ENCODE peak calls at places on chromosomes 4 and X, in six cellular contexts. One of them, this sample, is unnamed.

GRCh38 chrX:48989483-48989882 is 12.6 kb downstream of the GRIPAP1 start:
- DNase-seq in HT1080: no peak
- DNase-seq in progenitor cell of endocrine pancreas: no peak
- DNase-seq in GM10248: no peak
- DNase-seq in fibroblast of mammary gland: no peak
- DNase-seq in psoas muscle: no peak
- DNase-seq in this sample: no peak

GRCh38 chrX:16807976-16808542 is 21.8 kb downstream of the TXLNG start:
- DNase-seq in HT1080: peak; percentile 13
- DNase-seq in progenitor cell of endocrine pancreas: no peak
- DNase-seq in GM10248: no peak
- DNase-seq in fibroblast of mammary gland: peak; percentile 80
- DNase-seq in psoas muscle: no peak
- DNase-seq in this sample: peak; percentile 62

GRCh38 chr4:145720656-145721055 is 40.7 kb downstream of the C4orf51 start:
- DNase-seq in HT1080: no peak
- DNase-seq in progenitor cell of endocrine pancreas: no peak
- DNase-seq in GM10248: no peak
- DNase-seq in fibroblast of mammary gland: no peak
- DNase-seq in psoas muscle: no peak
- DNase-seq in this sample: no peak

GRCh38 chr4:8870647-8871416 is 807 bp downstream of the HMX1 start:
- DNase-seq in HT1080: no peak
- DNase-seq in progenitor cell of endocrine pancreas: no peak
- DNase-seq in GM10248: no peak
- DNase-seq in fibroblast of mammary gland: no peak
- DNase-seq in psoas muscle: no peak
- DNase-seq in this sample: no peak

GRCh38 chr4:182917182-182918043 is at the start of gene DCTD:
- DNase-seq in HT1080: peak; percentile 34
- DNase-seq in progenitor cell of endocrine pancreas: peak; percentile 69
- DNase-seq in GM10248: peak; percentile 85
- DNase-seq in fibroblast of mammary gland: peak; percentile 51
- DNase-seq in psoas muscle: peak; percentile 84
- DNase-seq in this sample: peak; percentile 69

GRCh38 chr4:4456351-4456750 is 69.4 kb downstream of the NSG1 start:
- DNase-seq in HT1080: peak; percentile 55
- DNase-seq in progenitor cell of endocrine pancreas: no peak
- DNase-seq in GM10248: no peak
- DNase-seq in fibroblast of mammary gland: no peak
- DNase-seq in psoas muscle: no peak
- DNase-seq in this sample: peak; percentile 72

GRCh38 chr4:83356899-83357661 is 22.4 kb upstream of the HPSE start:
- DNase-seq in HT1080: peak; percentile 91
- DNase-seq in progenitor cell of endocrine pancreas: no peak
- DNase-seq in GM10248: no peak
- DNase-seq in fibroblast of mammary gland: peak; percentile 94
- DNase-seq in psoas muscle: no peak
- DNase-seq in this sample: peak; percentile 86

GRCh38 chrX:23373129-23373804 is 38.6 kb downstream of the PTCHD1 start:
- DNase-seq in HT1080: peak; percentile 82
- DNase-seq in progenitor cell of endocrine pancreas: no peak
- DNase-seq in GM10248: no peak
- DNase-seq in fibroblast of mammary gland: peak; percentile 86
- DNase-seq in psoas muscle: no peak
- DNase-seq in this sample: peak; percentile 34

GRCh38 chr4:84403656-84404055 is 95.4 kb downstream of the NKX6-1 start:
- DNase-seq in HT1080: peak; percentile 74
- DNase-seq in progenitor cell of endocrine pancreas: no peak
- DNase-seq in GM10248: no peak
- DNase-seq in fibroblast of mammary gland: peak; percentile 47
- DNase-seq in psoas muscle: no peak
- DNase-seq in this sample: peak; percentile 19

GRCh38 chrX:81082649-81083048 is 119.1 kb downstream of the HMGN5 start:
- DNase-seq in HT1080: no peak
- DNase-seq in progenitor cell of endocrine pancreas: no peak
- DNase-seq in GM10248: no peak
- DNase-seq in fibroblast of mammary gland: no peak
- DNase-seq in psoas muscle: no peak
- DNase-seq in this sample: no peak

GRCh38 chr4:54322817-54323417 is 93.8 kb downstream of the PDGFRA start:
- DNase-seq in HT1080: peak; percentile 43
- DNase-seq in progenitor cell of endocrine pancreas: peak; percentile 67
- DNase-seq in GM10248: peak; percentile 74
- DNase-seq in fibroblast of mammary gland: peak; percentile 64
- DNase-seq in psoas muscle: peak; percentile 35
- DNase-seq in this sample: peak; percentile 73

GRCh38 chrX:108177321-108177990 is 85.9 kb downstream of the ATG4A start:
- DNase-seq in HT1080: no peak
- DNase-seq in progenitor cell of endocrine pancreas: no peak
- DNase-seq in GM10248: no peak
- DNase-seq in fibroblast of mammary gland: no peak
- DNase-seq in psoas muscle: no peak
- DNase-seq in this sample: no peak

GRCh38 chr4:71268156-71268555 is 70.7 kb upstream of the SLC4A4 start:
- DNase-seq in HT1080: peak; percentile 30
- DNase-seq in progenitor cell of endocrine pancreas: no peak
- DNase-seq in GM10248: no peak
- DNase-seq in fibroblast of mammary gland: peak; percentile 31
- DNase-seq in psoas muscle: no peak
- DNase-seq in this sample: peak; percentile 57

GRCh38 chrX:48520455-48520854 is 1.2 kb upstream of the EBP start:
- DNase-seq in HT1080: no peak
- DNase-seq in progenitor cell of endocrine pancreas: no peak
- DNase-seq in GM10248: no peak
- DNase-seq in fibroblast of mammary gland: no peak
- DNase-seq in psoas muscle: no peak
- DNase-seq in this sample: no peak

GRCh38 chr4:78545275-78546246 is 6.0 kb upstream of the ANXA3 start:
- DNase-seq in HT1080: peak; percentile 47
- DNase-seq in progenitor cell of endocrine pancreas: no peak
- DNase-seq in GM10248: no peak
- DNase-seq in fibroblast of mammary gland: peak; percentile 79
- DNase-seq in psoas muscle: no peak
- DNase-seq in this sample: no peak

GRCh38 chr4:107832275-107832807 is 7.6 kb downstream of the SGMS2 start:
- DNase-seq in HT1080: no peak
- DNase-seq in progenitor cell of endocrine pancreas: no peak
- DNase-seq in GM10248: no peak
- DNase-seq in fibroblast of mammary gland: no peak
- DNase-seq in psoas muscle: no peak
- DNase-seq in this sample: no peak

GRCh38 chr4:924107-925096 is 7.7 kb downstream of the GAK start:
- DNase-seq in HT1080: peak; percentile 7
- DNase-seq in progenitor cell of endocrine pancreas: no peak
- DNase-seq in GM10248: peak; percentile 68
- DNase-seq in fibroblast of mammary gland: peak; percentile 59
- DNase-seq in psoas muscle: no peak
- DNase-seq in this sample: peak; percentile 54

GRCh38 chr4:120139392-120139791 is 72.7 kb upstream of the MAD2L1 start:
- DNase-seq in HT1080: peak; percentile 20
- DNase-seq in progenitor cell of endocrine pancreas: no peak
- DNase-seq in GM10248: no peak
- DNase-seq in fibroblast of mammary gland: peak; percentile 38
- DNase-seq in psoas muscle: no peak
- DNase-seq in this sample: peak; percentile 1

GRCh38 chrX:42602136-42602535 is 175.8 kb downstream of the PPP1R2C start:
- DNase-seq in HT1080: no peak
- DNase-seq in progenitor cell of endocrine pancreas: no peak
- DNase-seq in GM10248: no peak
- DNase-seq in fibroblast of mammary gland: no peak
- DNase-seq in psoas muscle: no peak
- DNase-seq in this sample: no peak

GRCh38 chr4:2761035-2761923 is 5.1 kb upstream of the TNIP2 start:
- DNase-seq in HT1080: peak; percentile 30
- DNase-seq in progenitor cell of endocrine pancreas: no peak
- DNase-seq in GM10248: peak; percentile 33
- DNase-seq in fibroblast of mammary gland: no peak
- DNase-seq in psoas muscle: no peak
- DNase-seq in this sample: no peak

GRCh38 chr4:153651041-153651960 is 32.8 kb upstream of the TLR2 start:
- DNase-seq in HT1080: peak; percentile 41
- DNase-seq in progenitor cell of endocrine pancreas: no peak
- DNase-seq in GM10248: no peak
- DNase-seq in fibroblast of mammary gland: peak; percentile 56
- DNase-seq in psoas muscle: peak; percentile 31
- DNase-seq in this sample: peak; percentile 5

GRCh38 chr4:113692809-113693411 is 68.6 kb downstream of the CAMK2D start:
- DNase-seq in HT1080: no peak
- DNase-seq in progenitor cell of endocrine pancreas: no peak
- DNase-seq in GM10248: no peak
- DNase-seq in fibroblast of mammary gland: peak; percentile 13
- DNase-seq in psoas muscle: no peak
- DNase-seq in this sample: no peak

GRCh38 chrX:49710744-49711319 is 15.0 kb upstream of the PAGE1 start:
- DNase-seq in HT1080: no peak
- DNase-seq in progenitor cell of endocrine pancreas: no peak
- DNase-seq in GM10248: no peak
- DNase-seq in fibroblast of mammary gland: no peak
- DNase-seq in psoas muscle: no peak
- DNase-seq in this sample: no peak

GRCh38 chr4:57550143-57550542 is 440.0 kb upstream of the IGFBP7 start:
- DNase-seq in HT1080: no peak
- DNase-seq in progenitor cell of endocrine pancreas: no peak
- DNase-seq in GM10248: no peak
- DNase-seq in fibroblast of mammary gland: no peak
- DNase-seq in psoas muscle: no peak
- DNase-seq in this sample: no peak

GRCh38 chr4:76251448-76252270 is at the start of gene FAM47E:
- DNase-seq in HT1080: peak; percentile 65
- DNase-seq in progenitor cell of endocrine pancreas: peak; percentile 76
- DNase-seq in GM10248: peak; percentile 31
- DNase-seq in fibroblast of mammary gland: peak; percentile 8
- DNase-seq in psoas muscle: peak; percentile 82
- DNase-seq in this sample: peak; percentile 46

GRCh38 chr4:119692001-119692400 is 63.4 kb upstream of the PDE5A start:
- DNase-seq in HT1080: no peak
- DNase-seq in progenitor cell of endocrine pancreas: no peak
- DNase-seq in GM10248: no peak
- DNase-seq in fibroblast of mammary gland: peak; percentile 67
- DNase-seq in psoas muscle: no peak
- DNase-seq in this sample: peak; percentile 45

GRCh38 chrX:74536142-74537010 is 78.0 kb downstream of the RLIM start:
- DNase-seq in HT1080: peak; percentile 90
- DNase-seq in progenitor cell of endocrine pancreas: peak; percentile 45
- DNase-seq in GM10248: peak; percentile 64
- DNase-seq in fibroblast of mammary gland: peak; percentile 85
- DNase-seq in psoas muscle: peak; percentile 87
- DNase-seq in this sample: peak; percentile 89

GRCh38 chr4:156169011-156169410 is 215.3 kb upstream of the CTSO start:
- DNase-seq in HT1080: peak; percentile 64
- DNase-seq in progenitor cell of endocrine pancreas: no peak
- DNase-seq in GM10248: peak; percentile 17
- DNase-seq in fibroblast of mammary gland: peak; percentile 94
- DNase-seq in psoas muscle: no peak
- DNase-seq in this sample: peak; percentile 72

GRCh38 chr4:38979511-38980230 is 52.5 kb downstream of the TMEM156 start:
- DNase-seq in HT1080: no peak
- DNase-seq in progenitor cell of endocrine pancreas: no peak
- DNase-seq in GM10248: no peak
- DNase-seq in fibroblast of mammary gland: no peak
- DNase-seq in psoas muscle: no peak
- DNase-seq in this sample: no peak

GRCh38 chr4:25229804-25230203 is 4.0 kb upstream of the PI4K2B start:
- DNase-seq in HT1080: no peak
- DNase-seq in progenitor cell of endocrine pancreas: no peak
- DNase-seq in GM10248: no peak
- DNase-seq in fibroblast of mammary gland: no peak
- DNase-seq in psoas muscle: no peak
- DNase-seq in this sample: no peak

GRCh38 chrX:154373340-154374306 is 811 bp downstream of the FLNA start:
- DNase-seq in HT1080: peak; percentile 87
- DNase-seq in progenitor cell of endocrine pancreas: peak; percentile 65
- DNase-seq in GM10248: no peak
- DNase-seq in fibroblast of mammary gland: peak; percentile 74
- DNase-seq in psoas muscle: no peak
- DNase-seq in this sample: peak; percentile 74

This sample was measured in ELR.